ENCODE peak calls at places on chromosomes 5 and 9, in ten cellular contexts. One of them, this sample, is unnamed.

GRCh38 chr9:33273972-33274328 is 9.1 kb downstream of the CHMP5 start:
- DNase-seq in fibroblast of the aortic adventitia: no peak
- DNase-seq in stomach: no peak
- DNase-seq in OCI-LY7: no peak
- DNase-seq in epithelial cell of proximal tubule: no peak
- DNase-seq in PC-3: peak; percentile 15
- DNase-seq in fibroblast of pulmonary artery: no peak
- DNase-seq in lung: no peak
- DNase-seq in cardiac fibroblast: no peak
- DNase-seq in AG09309: no peak
- DNase-seq in this sample: no peak

GRCh38 chr9:19230356-19231125 is at the start of gene DENND4C:
- DNase-seq in fibroblast of the aortic adventitia: peak; percentile 77
- DNase-seq in stomach: peak; percentile 89
- DNase-seq in OCI-LY7: peak; percentile 88
- DNase-seq in epithelial cell of proximal tubule: no peak
- DNase-seq in PC-3: peak; percentile 75
- DNase-seq in fibroblast of pulmonary artery: peak; percentile 86
- DNase-seq in lung: peak; percentile 88
- DNase-seq in cardiac fibroblast: peak; percentile 81
- DNase-seq in AG09309: peak; percentile 33
- DNase-seq in this sample: peak; percentile 78

GRCh38 chr5:138702166-138702826 is 50.9 kb upstream of the CTNNA1 start:
- DNase-seq in fibroblast of the aortic adventitia: no peak
- DNase-seq in stomach: no peak
- DNase-seq in OCI-LY7: no peak
- DNase-seq in epithelial cell of proximal tubule: no peak
- DNase-seq in PC-3: no peak
- DNase-seq in fibroblast of pulmonary artery: no peak
- DNase-seq in lung: no peak
- DNase-seq in cardiac fibroblast: no peak
- DNase-seq in AG09309: no peak
- DNase-seq in this sample: no peak

GRCh38 chr9:93086445-93087224 is 9.4 kb upstream of the CARD19 start:
- DNase-seq in fibroblast of the aortic adventitia: no peak
- DNase-seq in stomach: no peak
- DNase-seq in OCI-LY7: no peak
- DNase-seq in epithelial cell of proximal tubule: no peak
- DNase-seq in PC-3: no peak
- DNase-seq in fibroblast of pulmonary artery: no peak
- DNase-seq in lung: no peak
- DNase-seq in cardiac fibroblast: no peak
- DNase-seq in AG09309: no peak
- DNase-seq in this sample: no peak

GRCh38 chr5:1881273-1881586 is 1.5 kb downstream of the IRX4 start:
- DNase-seq in fibroblast of the aortic adventitia: peak; percentile 16
- DNase-seq in stomach: no peak
- DNase-seq in OCI-LY7: no peak
- DNase-seq in epithelial cell of proximal tubule: no peak
- DNase-seq in PC-3: peak; percentile 25
- DNase-seq in fibroblast of pulmonary artery: peak; percentile 26
- DNase-seq in lung: no peak
- DNase-seq in cardiac fibroblast: no peak
- DNase-seq in AG09309: no peak
- DNase-seq in this sample: peak; percentile 43

GRCh38 chr9:21096172-21096900 is 18.6 kb upstream of the IFNB1 start:
- DNase-seq in fibroblast of the aortic adventitia: peak; percentile 86
- DNase-seq in stomach: no peak
- DNase-seq in OCI-LY7: peak; percentile 47
- DNase-seq in epithelial cell of proximal tubule: peak; percentile 27
- DNase-seq in PC-3: no peak
- DNase-seq in fibroblast of pulmonary artery: peak; percentile 69
- DNase-seq in lung: no peak
- DNase-seq in cardiac fibroblast: peak; percentile 78
- DNase-seq in AG09309: peak; percentile 54
- DNase-seq in this sample: peak; percentile 66

GRCh38 chr9:21017092-21017491 is 14.3 kb downstream of the HACD4 start:
- DNase-seq in fibroblast of the aortic adventitia: peak; percentile 70
- DNase-seq in stomach: no peak
- DNase-seq in OCI-LY7: no peak
- DNase-seq in epithelial cell of proximal tubule: no peak
- DNase-seq in PC-3: peak; percentile 91
- DNase-seq in fibroblast of pulmonary artery: peak; percentile 63
- DNase-seq in lung: no peak
- DNase-seq in cardiac fibroblast: peak; percentile 88
- DNase-seq in AG09309: peak; percentile 32
- DNase-seq in this sample: peak; percentile 90

GRCh38 chr9:31335529-31336234 is 1048.8 kb upstream of the ACO1 start:
- DNase-seq in fibroblast of the aortic adventitia: no peak
- DNase-seq in stomach: no peak
- DNase-seq in OCI-LY7: no peak
- DNase-seq in epithelial cell of proximal tubule: no peak
- DNase-seq in PC-3: no peak
- DNase-seq in fibroblast of pulmonary artery: no peak
- DNase-seq in lung: no peak
- DNase-seq in cardiac fibroblast: no peak
- DNase-seq in AG09309: no peak
- DNase-seq in this sample: no peak

GRCh38 chr5:113005454-113005853 is 28.9 kb downstream of the DCP2 start:
- DNase-seq in fibroblast of the aortic adventitia: peak; percentile 30
- DNase-seq in stomach: no peak
- DNase-seq in OCI-LY7: no peak
- DNase-seq in epithelial cell of proximal tubule: no peak
- DNase-seq in PC-3: peak; percentile 84
- DNase-seq in fibroblast of pulmonary artery: peak; percentile 80
- DNase-seq in lung: no peak
- DNase-seq in cardiac fibroblast: peak; percentile 77
- DNase-seq in AG09309: peak; percentile 16
- DNase-seq in this sample: peak; percentile 51

GRCh38 chr9:82601272-82601835 is 461.6 kb downstream of the RASEF start:
- DNase-seq in fibroblast of the aortic adventitia: peak; percentile 96
- DNase-seq in stomach: no peak
- DNase-seq in OCI-LY7: no peak
- DNase-seq in epithelial cell of proximal tubule: no peak
- DNase-seq in PC-3: no peak
- DNase-seq in fibroblast of pulmonary artery: no peak
- DNase-seq in lung: no peak
- DNase-seq in cardiac fibroblast: peak; percentile 5
- DNase-seq in AG09309: no peak
- DNase-seq in this sample: peak; percentile 36

GRCh38 chr5:102561894-102562760 is 63.3 kb upstream of the SLCO6A1 start:
- DNase-seq in fibroblast of the aortic adventitia: peak; percentile 39
- DNase-seq in stomach: no peak
- DNase-seq in OCI-LY7: peak; percentile 16
- DNase-seq in epithelial cell of proximal tubule: no peak
- DNase-seq in PC-3: peak; percentile 71
- DNase-seq in fibroblast of pulmonary artery: peak; percentile 21
- DNase-seq in lung: no peak
- DNase-seq in cardiac fibroblast: peak; percentile 61
- DNase-seq in AG09309: no peak
- DNase-seq in this sample: peak; percentile 50

GRCh38 chr9:130234340-130235260 is 31.0 kb upstream of the HMCN2 start:
- DNase-seq in fibroblast of the aortic adventitia: no peak
- DNase-seq in stomach: no peak
- DNase-seq in OCI-LY7: no peak
- DNase-seq in epithelial cell of proximal tubule: no peak
- DNase-seq in PC-3: peak; percentile 6
- DNase-seq in fibroblast of pulmonary artery: peak; percentile 17
- DNase-seq in lung: no peak
- DNase-seq in cardiac fibroblast: peak; percentile 52
- DNase-seq in AG09309: no peak
- DNase-seq in this sample: peak; percentile 68

GRCh38 chr5:169161022-169161680 is 139.8 kb downstream of the SLIT3 start:
- DNase-seq in fibroblast of the aortic adventitia: peak; percentile 98
- DNase-seq in stomach: no peak
- DNase-seq in OCI-LY7: no peak
- DNase-seq in epithelial cell of proximal tubule: peak; percentile 40
- DNase-seq in PC-3: peak; percentile 87
- DNase-seq in fibroblast of pulmonary artery: peak; percentile 93
- DNase-seq in lung: peak; percentile 44
- DNase-seq in cardiac fibroblast: peak; percentile 72
- DNase-seq in AG09309: peak; percentile 97
- DNase-seq in this sample: peak; percentile 95

GRCh38 chr5:74464512-74465209 is 175.9 kb downstream of the ENC1 start:
- DNase-seq in fibroblast of the aortic adventitia: peak; percentile 83
- DNase-seq in stomach: no peak
- DNase-seq in OCI-LY7: peak; percentile 12
- DNase-seq in epithelial cell of proximal tubule: no peak
- DNase-seq in PC-3: no peak
- DNase-seq in fibroblast of pulmonary artery: peak; percentile 70
- DNase-seq in lung: no peak
- DNase-seq in cardiac fibroblast: peak; percentile 16
- DNase-seq in AG09309: peak; percentile 17
- DNase-seq in this sample: peak; percentile 35

GRCh38 chr5:1436681-1437080 is 8.6 kb downstream of the SLC6A3 start:
- DNase-seq in fibroblast of the aortic adventitia: no peak
- DNase-seq in stomach: peak; percentile 21
- DNase-seq in OCI-LY7: no peak
- DNase-seq in epithelial cell of proximal tubule: no peak
- DNase-seq in PC-3: no peak
- DNase-seq in fibroblast of pulmonary artery: no peak
- DNase-seq in lung: no peak
- DNase-seq in cardiac fibroblast: no peak
- DNase-seq in AG09309: no peak
- DNase-seq in this sample: no peak

GRCh38 chr5:139391570-139392323 is 2.0 kb upstream of the MZB1 start:
- DNase-seq in fibroblast of the aortic adventitia: no peak
- DNase-seq in stomach: no peak
- DNase-seq in OCI-LY7: peak; percentile 76
- DNase-seq in epithelial cell of proximal tubule: no peak
- DNase-seq in PC-3: peak; percentile 92
- DNase-seq in fibroblast of pulmonary artery: no peak
- DNase-seq in lung: no peak
- DNase-seq in cardiac fibroblast: peak; percentile 16
- DNase-seq in AG09309: no peak
- DNase-seq in this sample: peak; percentile 46

GRCh38 chr9:69314547-69314946 is 10.5 kb upstream of the ENTREP1 start:
- DNase-seq in fibroblast of the aortic adventitia: no peak
- DNase-seq in stomach: no peak
- DNase-seq in OCI-LY7: no peak
- DNase-seq in epithelial cell of proximal tubule: no peak
- DNase-seq in PC-3: peak; percentile 14
- DNase-seq in fibroblast of pulmonary artery: peak; percentile 13
- DNase-seq in lung: no peak
- DNase-seq in cardiac fibroblast: peak; percentile 75
- DNase-seq in AG09309: no peak
- DNase-seq in this sample: peak; percentile 14

GRCh38 chr9:131546336-131547084 is 1.2 kb downstream of the PRRT1B start:
- DNase-seq in fibroblast of the aortic adventitia: no peak
- DNase-seq in stomach: peak; percentile 63
- DNase-seq in OCI-LY7: no peak
- DNase-seq in epithelial cell of proximal tubule: no peak
- DNase-seq in PC-3: peak; percentile 56
- DNase-seq in fibroblast of pulmonary artery: no peak
- DNase-seq in lung: no peak
- DNase-seq in cardiac fibroblast: no peak
- DNase-seq in AG09309: no peak
- DNase-seq in this sample: no peak
- TF ChIP-seq CTCF in fibroblast of the aortic adventitia: peak; percentile 29
- TF ChIP-seq CTCF in stomach: no peak
- TF ChIP-seq CTCF in OCI-LY7: no peak
- TF ChIP-seq CTCF in epithelial cell of proximal tubule: no peak
- TF ChIP-seq CTCF in PC-3: no peak
- TF ChIP-seq CTCF in fibroblast of pulmonary artery: no peak
- TF ChIP-seq CTCF in lung: no peak
- TF ChIP-seq CTCF in cardiac fibroblast: peak; percentile 1
- TF ChIP-seq CTCF in AG09309: no peak
- TF ChIP-seq CTCF in this sample: no peak

DNA sequence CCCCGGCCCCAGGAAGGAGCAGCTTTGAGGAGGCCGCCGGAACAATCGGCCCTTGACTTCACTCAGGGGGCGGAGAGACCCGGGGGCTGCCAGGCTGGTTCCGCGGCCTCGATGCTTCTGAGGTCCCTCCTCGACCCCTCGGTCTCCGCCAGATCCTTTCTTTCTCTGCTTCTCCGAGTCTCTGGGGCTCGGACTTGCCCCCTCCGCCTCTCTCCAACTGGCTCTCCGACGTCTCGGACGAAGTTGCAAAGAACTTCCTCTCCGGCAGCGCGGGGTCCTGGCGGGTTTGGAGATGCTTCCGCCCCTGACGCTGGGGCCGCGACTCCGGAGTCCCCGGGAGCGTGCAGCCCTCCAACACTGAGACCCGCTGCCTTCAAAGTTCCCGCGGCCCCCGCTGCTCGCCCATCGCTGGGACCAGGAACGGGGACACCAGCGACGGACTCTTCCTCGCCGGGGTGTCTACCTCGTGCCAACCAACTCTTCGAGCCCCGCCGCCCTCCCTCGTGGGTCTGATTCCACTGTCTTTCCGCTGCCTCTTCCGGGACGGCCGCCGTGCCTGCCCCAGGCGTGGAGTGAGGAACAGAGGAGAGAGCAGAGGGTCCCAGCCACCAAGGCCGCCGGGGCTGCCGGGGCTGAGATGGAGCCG is 7.0 kb downstream of the PAX5 start:
- DNase-seq in fibroblast of the aortic adventitia: no peak
- DNase-seq in stomach: no peak
- DNase-seq in OCI-LY7: peak; percentile 41
- DNase-seq in epithelial cell of proximal tubule: no peak
- DNase-seq in PC-3: no peak
- DNase-seq in fibroblast of pulmonary artery: no peak
- DNase-seq in lung: no peak
- DNase-seq in cardiac fibroblast: no peak
- DNase-seq in AG09309: no peak
- DNase-seq in this sample: no peak
- H3K4me3 ChIP-seq in fibroblast of the aortic adventitia: peak overlapping the region; percentile 31
- H3K4me3 ChIP-seq in stomach: peak overlapping the region; percentile 51
- H3K4me3 ChIP-seq in OCI-LY7: peak overlapping the region; percentile 88
- H3K4me3 ChIP-seq in epithelial cell of proximal tubule: no peak overlapping the region
- H3K4me3 ChIP-seq in PC-3: no peak overlapping the region
- H3K4me3 ChIP-seq in fibroblast of pulmonary artery: no peak overlapping the region
- H3K4me3 ChIP-seq in lung: no peak overlapping the region
- H3K4me3 ChIP-seq in cardiac fibroblast: no peak overlapping the region
- H3K4me3 ChIP-seq in AG09309: no peak overlapping the region
- H3K4me3 ChIP-seq in this sample: no peak overlapping the region

DNA sequence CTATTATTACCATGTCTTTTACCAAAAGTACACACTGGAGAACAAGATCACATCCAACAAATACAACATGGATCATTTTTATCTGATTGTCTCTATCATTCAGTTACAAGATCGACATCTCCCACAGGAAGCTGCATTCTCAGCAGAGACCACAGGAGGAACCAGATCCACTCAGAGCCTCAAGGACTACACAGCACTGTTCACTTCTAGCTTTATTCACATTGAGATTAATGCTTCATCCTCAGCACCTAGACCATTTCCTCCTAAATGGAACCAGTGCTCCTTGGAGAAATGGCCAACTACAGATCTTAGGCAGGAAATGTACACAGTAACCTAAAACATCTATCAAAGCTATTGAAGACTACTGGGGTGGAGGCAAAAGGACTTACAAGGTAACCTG is 13.3 kb upstream of the C5orf15 start:
- DNase-seq in fibroblast of the aortic adventitia: no peak
- DNase-seq in stomach: no peak
- DNase-seq in OCI-LY7: no peak
- DNase-seq in epithelial cell of proximal tubule: no peak
- DNase-seq in PC-3: no peak
- DNase-seq in fibroblast of pulmonary artery: no peak
- DNase-seq in lung: no peak
- DNase-seq in cardiac fibroblast: no peak
- DNase-seq in AG09309: no peak
- DNase-seq in this sample: no peak
- TF ChIP-seq CTCF in fibroblast of the aortic adventitia: no peak
- TF ChIP-seq CTCF in stomach: no peak
- TF ChIP-seq CTCF in OCI-LY7: peak; percentile 11
- TF ChIP-seq CTCF in epithelial cell of proximal tubule: peak; percentile 21
- TF ChIP-seq CTCF in PC-3: no peak
- TF ChIP-seq CTCF in fibroblast of pulmonary artery: no peak
- TF ChIP-seq CTCF in lung: no peak
- TF ChIP-seq CTCF in cardiac fibroblast: no peak
- TF ChIP-seq CTCF in AG09309: no peak
- TF ChIP-seq CTCF in this sample: no peak

GRCh38 chr9:110047232-110047954 is 160.6 kb downstream of the C9orf152 start:
- DNase-seq in fibroblast of the aortic adventitia: no peak
- DNase-seq in stomach: no peak
- DNase-seq in OCI-LY7: no peak
- DNase-seq in epithelial cell of proximal tubule: no peak
- DNase-seq in PC-3: no peak
- DNase-seq in fibroblast of pulmonary artery: no peak
- DNase-seq in lung: no peak
- DNase-seq in cardiac fibroblast: no peak
- DNase-seq in AG09309: no peak
- DNase-seq in this sample: no peak
- H3K4me3 ChIP-seq in fibroblast of the aortic adventitia: no peak overlapping the region
- H3K4me3 ChIP-seq in stomach: peak overlapping the region; percentile 74
- H3K4me3 ChIP-seq in OCI-LY7: peak overlapping the region; percentile 86
- H3K4me3 ChIP-seq in epithelial cell of proximal tubule: peak overlapping the region; percentile 98
- H3K4me3 ChIP-seq in PC-3: no peak overlapping the region
- H3K4me3 ChIP-seq in fibroblast of pulmonary artery: peak overlapping the region; percentile 98
- H3K4me3 ChIP-seq in lung: peak overlapping the region; percentile 32
- H3K4me3 ChIP-seq in cardiac fibroblast: peak overlapping the region; percentile 94
- H3K4me3 ChIP-seq in AG09309: no peak overlapping the region
- H3K4me3 ChIP-seq in this sample: no peak overlapping the region